ENCODE peak calls at places on chromosome 7, in five cellular contexts. P is ascending aorta; J is AG04450; I is CD8-positive, alpha-beta T cell; Z is heart left ventricle. H is an unnamed sample.

GRCh38 chr7:38507379-38507778 is 123.8 kb downstream of the AMPH start:
- DNase-seq in I (no peak), P (no peak), Z (no peak), J (no peak), H (no peak)

GRCh38 chr7:149422065-149422913 is 38.6 kb downstream of the ZNF777 start:
- DNase-seq in J (peak), I (peak), P (no peak), Z (peak), H (no peak)

GRCh38 chr7:103985565-103986126 is 3.8 kb downstream of the RELN start:
- DNase-seq in J (no peak), P (no peak), Z (no peak), I (no peak), H (no peak)

GRCh38 chr7:129610709-129611245 is 743 bp upstream of the NRF1 start:
- DNase-seq in P (no peak), Z (no peak), I (no peak), J (no peak), H (no peak)

GRCh38 chr7:74355091-74355490 is 65.9 kb downstream of the CLIP2 start:
- DNase-seq in I (no peak), P (peak), Z (no peak), J (peak), H (no peak)

GRCh38 chr7:101554584-101555268 is 74.4 kb downstream of the MYL10 start:
- DNase-seq in Z (no peak), P (no peak), J (no peak), I (no peak), H (no peak)

GRCh38 chr7:107078517-107078966 is 34.0 kb downstream of the PRKAR2B start:
- DNase-seq in I (no peak), P (no peak), J (peak), Z (no peak), H (no peak)

GRCh38 chr7:135177021-135177696 is 6.7 kb upstream of the CYREN start:
- DNase-seq in Z (no peak), I (no peak), P (no peak), J (no peak), H (no peak)

GRCh38 chr7:148078126-148078525 is 512.4 kb upstream of the C7orf33 start:
- DNase-seq in J (no peak), Z (no peak), I (no peak), P (no peak), H (no peak)

GRCh38 chr7:83119002-83119358 is 43.7 kb downstream of the PCLO start:
- DNase-seq in P (no peak), I (no peak), Z (no peak), J (no peak), H (no peak)

GRCh38 chr7:151233111-151233701 is 923 bp downstream of the CHPF2 start:
- DNase-seq in Z (peak), J (peak), I (peak), P (peak), H (peak)

GRCh38 chr7:155568961-155569360 is 22.6 kb upstream of the CNPY1 start:
- DNase-seq in J (no peak), P (no peak), I (no peak), Z (no peak), H (no peak)

GRCh38 chr7:42692609-42693008 is 219.3 kb downstream of the C7orf25 start:
- DNase-seq in I (no peak), P (no peak), J (no peak), Z (no peak), H (peak)

GRCh38 chr7:36153571-36154097 is 580 bp downstream of the EEPD1 start:
- DNase-seq in Z (peak), P (no peak), I (no peak), J (no peak), H (no peak)

GRCh38 chr7:70720191-70720873 is 411.6 kb upstream of the GALNT17 start:
- DNase-seq in I (no peak), Z (no peak), J (no peak), P (no peak), H (no peak)

GRCh38 chr7:92609921-92610518 is 19.8 kb upstream of the FAM133B start:
- DNase-seq in P (no peak), J (no peak), Z (no peak), I (no peak), H (no peak)

GRCh38 chr7:134695321-134695860 is 48.7 kb downstream of the BPGM start:
- DNase-seq in P (peak), I (no peak), Z (no peak), J (no peak), H (peak)

GRCh38 chr7:142025896-142026295 is 30.2 kb downstream of the MGAM start:
- DNase-seq in I (no peak), J (no peak), Z (no peak), P (no peak), H (no peak)

GRCh38 chr7:152897401-152897800 is 137.8 kb downstream of the ACTR3B start:
- DNase-seq in I (no peak), P (no peak), J (no peak), Z (no peak), H (no peak)
- H3K4me3 ChIP-seq in I (no peak), P (no peak), J (no peak), Z (no peak), H (no peak)

DNA sequence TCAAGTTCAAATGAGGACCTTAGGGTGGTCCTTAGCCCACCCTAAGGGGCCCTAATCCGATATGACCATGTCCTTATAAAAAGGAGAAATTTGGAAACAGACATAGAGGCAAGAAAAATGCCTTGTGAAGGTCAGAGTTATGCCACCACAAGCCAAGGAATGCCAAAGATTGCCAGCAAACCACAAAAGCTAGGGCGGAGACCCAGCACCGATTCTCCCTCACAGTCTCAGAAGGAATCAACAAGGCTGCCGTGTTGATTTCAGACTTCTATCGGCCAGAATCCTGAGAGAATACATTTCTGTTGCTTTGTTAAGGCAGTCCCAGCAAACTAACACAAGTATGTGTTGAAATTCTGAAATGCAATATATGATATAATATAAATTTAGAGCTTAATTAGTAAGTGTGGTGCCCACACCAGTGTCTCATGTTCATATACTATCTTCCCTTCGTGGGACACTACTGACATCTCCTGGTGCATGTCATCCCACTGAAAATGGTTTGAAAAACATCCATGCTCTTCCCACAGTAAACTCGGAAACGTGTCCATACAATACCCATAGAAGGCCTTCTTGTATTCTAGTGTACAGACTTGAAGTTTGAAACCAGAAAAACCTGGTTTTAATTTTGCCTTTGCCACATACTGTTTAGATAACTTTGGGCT is 349.0 kb downstream of the TNS3 start:
- DNase-seq in Z (no peak), I (no peak), P (no peak), J (no peak), H (no peak)
- TF ChIP-seq CTCF in Z (peak), I (no peak), P (no peak), J (no peak), H (peak)

DNA sequence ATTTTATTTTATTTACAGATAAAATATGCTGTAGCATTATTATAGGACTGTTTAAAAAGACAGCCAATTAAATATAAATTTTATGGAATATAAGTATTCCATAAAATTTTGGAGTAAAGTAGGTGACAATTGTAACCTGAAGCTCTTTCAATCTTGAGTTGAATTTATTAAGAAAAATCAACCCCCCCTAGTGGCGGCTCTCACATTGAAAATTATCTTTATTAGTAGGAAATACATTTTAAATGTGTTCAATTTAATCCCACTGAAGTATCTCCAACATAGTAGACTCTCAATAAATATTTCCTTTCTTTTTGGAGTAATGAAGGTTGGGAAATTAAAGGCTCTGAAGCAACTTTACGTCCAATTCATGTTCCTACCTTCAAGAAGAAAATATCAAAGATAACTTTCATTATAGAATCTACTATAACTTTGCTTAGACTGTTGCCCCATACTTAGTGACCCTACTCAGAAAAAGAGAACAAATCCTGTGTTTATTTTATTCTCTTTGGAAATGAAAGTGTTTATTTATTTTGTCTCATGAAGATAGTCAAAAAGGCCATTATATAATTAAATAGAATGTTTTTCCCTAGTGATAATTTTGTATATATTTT is 3.1 kb downstream of the AHR start:
- DNase-seq in P (no peak), Z (peak), J (no peak), I (peak), H (no peak)
- H3K4me3 ChIP-seq in P (peak), Z (peak), J (peak), I (no peak), H (no peak)

GRCh38 chr7:4241791-4242190 is 440.3 kb upstream of the FOXK1 start:
- DNase-seq in I (no peak), P (peak), Z (no peak), J (no peak), H (no peak)
- TF ChIP-seq CTCF in I (no peak), P (no peak), Z (no peak), J (no peak), H (no peak)

GRCh38 chr7:128299109-128299514 is 44.6 kb downstream of the RBM28 start:
- DNase-seq in P (no peak), I (no peak), J (no peak), Z (no peak), H (no peak)
- H3K4me3 ChIP-seq in P (no peak), I (no peak), J (no peak), Z (no peak), H (no peak)

DNA sequence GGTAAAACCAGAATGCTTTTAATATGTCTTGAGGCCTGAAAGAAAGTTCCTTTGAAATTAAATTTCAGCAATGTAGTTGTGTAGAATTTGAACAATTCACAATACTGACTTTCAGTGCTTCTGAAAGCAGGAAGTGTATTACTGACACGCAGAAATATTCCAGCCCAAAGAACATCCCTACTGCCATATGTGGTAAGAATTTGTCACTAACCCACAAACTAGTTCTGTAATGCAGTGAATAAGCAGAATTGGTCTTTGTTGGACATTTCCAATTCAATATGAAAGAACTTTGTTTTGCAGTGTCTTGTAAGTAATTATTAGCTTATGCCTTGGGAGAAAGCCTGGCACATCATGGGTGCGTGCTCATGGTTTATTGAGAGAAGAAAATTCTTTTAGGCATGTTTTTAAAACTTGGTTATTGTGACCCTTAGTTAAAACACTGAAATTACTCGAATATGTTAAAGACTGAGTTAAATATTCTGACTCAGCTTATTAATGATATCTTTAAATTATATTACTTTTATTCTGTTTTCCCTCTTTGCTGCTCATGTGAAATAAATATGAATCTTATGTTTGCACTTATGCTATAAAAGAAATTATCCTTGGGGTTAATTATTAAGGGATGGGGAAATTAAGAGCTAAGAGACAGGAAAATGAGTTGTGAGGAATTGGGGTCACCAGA is 33.4 kb downstream of the PTPN12 start:
- DNase-seq in I (no peak), J (peak), Z (no peak), P (no peak), H (peak)
- TF ChIP-seq CTCF in I (no peak), J (no peak), Z (no peak), P (no peak), H (no peak)

DNA sequence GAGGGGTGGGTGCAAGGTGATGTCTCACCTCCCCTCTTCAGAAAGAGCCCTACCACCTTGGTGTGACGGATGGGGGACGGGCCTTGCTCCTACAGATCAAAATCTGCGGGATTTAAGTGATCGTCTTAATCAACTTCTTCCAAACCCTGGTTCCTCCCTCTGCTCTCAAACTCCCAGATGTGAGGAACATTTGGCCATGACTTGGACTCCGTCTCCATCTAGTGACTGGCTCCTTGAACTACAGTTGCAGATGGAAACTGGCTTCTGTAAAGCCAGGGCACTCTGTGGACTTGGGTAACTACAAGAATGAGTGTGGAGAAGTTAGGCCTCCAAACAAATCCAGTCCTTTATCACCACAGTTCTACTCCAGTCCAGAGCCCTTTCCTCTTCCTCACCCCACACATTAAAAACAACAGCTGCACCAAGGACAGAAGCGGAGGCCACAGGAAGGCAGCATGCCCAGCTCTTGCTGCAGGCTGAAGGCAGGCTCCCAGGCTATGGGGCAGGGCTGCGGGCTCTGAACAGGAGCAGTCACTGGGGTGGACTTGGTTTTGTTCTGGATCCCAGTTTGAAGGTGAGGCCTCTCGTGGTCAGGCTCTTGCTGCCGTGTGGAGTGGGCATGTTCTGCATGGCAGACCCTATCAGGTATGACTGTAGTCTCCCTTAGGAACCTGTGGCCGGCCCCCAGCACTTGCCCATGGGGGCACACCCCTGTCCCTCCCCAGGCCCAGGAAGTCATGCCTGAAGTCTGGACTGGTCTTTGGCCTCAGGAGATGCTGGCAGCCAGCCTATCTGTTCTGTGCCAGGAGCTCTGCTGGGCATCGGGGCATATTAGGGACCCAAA is 79.4 kb downstream of the VWC2 start:
- DNase-seq in Z (no peak), I (no peak), P (no peak), J (no peak), H (no peak)
- H3K4me3 ChIP-seq in Z (no peak), I (no peak), P (no peak), J (no peak), H (no peak)

DNA sequence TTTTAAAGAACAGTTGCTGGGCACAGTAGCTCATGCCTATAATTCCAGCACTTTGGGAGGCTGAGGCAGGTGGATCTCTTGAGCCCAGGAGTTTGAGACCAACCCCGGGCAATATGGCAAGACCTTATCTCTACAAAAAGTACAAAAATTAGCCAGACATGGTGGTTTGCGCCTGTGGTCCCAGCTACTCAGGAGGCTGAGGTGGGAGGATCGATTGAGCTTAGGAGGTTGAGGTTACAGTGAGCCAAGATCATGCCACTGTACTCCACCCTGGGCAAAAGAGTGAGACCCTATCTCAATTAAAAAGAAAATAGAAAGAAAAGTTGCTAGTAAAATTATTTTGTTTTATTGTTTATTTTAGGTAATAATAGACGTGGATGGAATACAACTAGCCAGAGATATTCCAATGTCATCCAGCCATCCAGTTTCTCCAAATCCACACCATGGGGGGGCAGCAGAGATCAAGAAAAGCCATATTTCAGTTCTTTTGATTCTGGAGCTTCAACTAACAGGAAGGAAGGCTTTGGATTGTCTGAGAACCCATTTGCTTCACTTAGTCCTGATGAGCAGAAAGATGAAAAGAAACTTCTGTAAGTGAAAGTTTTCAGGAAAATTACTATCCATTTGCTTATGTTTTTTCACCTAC is 3.0 kb downstream of the NUP42 start:
- DNase-seq in Z (peak), P (no peak), J (no peak), I (no peak), H (no peak)
- TF ChIP-seq CTCF in Z (peak), P (no peak), J (peak), I (no peak), H (peak)